ENCODE peak calls at places on chromosomes 12 and 14, in ten cellular contexts. Q, Y, U, V, I, D, A, B, S and J are unnamed samples.

GRCh38 chr12:6871052-6871957 is 1.8 kb downstream of the SPSB2 start:
- DNase-seq in Q (peak; percentile 67), Y (peak; percentile 82), U (peak; percentile 53), V (peak; percentile 69), I (peak; percentile 83), D (no peak), A (no peak), B (no peak), S (peak; percentile 71), J (no peak)

GRCh38 chr14:69475194-69475818 is 9.2 kb upstream of the PLEKHD1 start:
- DNase-seq in Q (no peak), Y (peak; percentile 36), U (peak; percentile 48), V (peak; percentile 66), I (no peak), D (no peak), A (no peak), B (no peak), S (no peak), J (no peak)

GRCh38 chr14:24828486-24828885 is 194.5 kb upstream of the GZMB start:
- DNase-seq in Q (no peak), Y (no peak), U (no peak), V (no peak), I (no peak), D (no peak), A (no peak), B (no peak), S (no peak), J (no peak)

GRCh38 chr12:79618848-79619404 is 71.8 kb downstream of the PAWR start:
- DNase-seq in Q (no peak), Y (no peak), U (no peak), V (peak; percentile 58), I (no peak), D (no peak), A (no peak), B (no peak), S (no peak), J (no peak)

GRCh38 chr14:60506985-60507829 is 1.7 kb upstream of the SIX6 start:
- DNase-seq in Q (no peak), Y (no peak), U (no peak), V (no peak), I (no peak), D (no peak), A (no peak), B (no peak), S (peak; percentile 65), J (no peak)

GRCh38 chr12:113459981-113460380 is 11.7 kb downstream of the LHX5 start:
- DNase-seq in Q (no peak), Y (no peak), U (no peak), V (no peak), I (no peak), D (no peak), A (no peak), B (no peak), S (no peak), J (no peak)

GRCh38 chr12:99959549-99960170 is 25.1 kb downstream of the ANKS1B start:
- DNase-seq in Q (no peak), Y (no peak), U (no peak), V (peak; percentile 95), I (no peak), D (no peak), A (no peak), B (no peak), S (no peak), J (no peak)

GRCh38 chr14:65356327-65356836 is 56.1 kb upstream of the FUT8 start:
- DNase-seq in Q (no peak), Y (peak; percentile 64), U (peak; percentile 91), V (peak; percentile 100), I (no peak), D (no peak), A (no peak), B (peak; percentile 35), S (peak; percentile 72), J (no peak)

GRCh38 chr14:55052259-55052930 is 948 bp downstream of the MAPK1IP1L start:
- DNase-seq in Q (no peak), Y (peak; percentile 31), U (peak; percentile 11), V (peak; percentile 33), I (no peak), D (no peak), A (no peak), B (no peak), S (no peak), J (no peak)

GRCh38 chr14:67943947-67944346 is 124.4 kb downstream of the RAD51B start:
- DNase-seq in Q (peak; percentile 83), Y (peak; percentile 87), U (peak; percentile 68), V (peak; percentile 93), I (peak; percentile 75), D (peak; percentile 57), A (peak; percentile 46), B (peak; percentile 88), S (peak; percentile 82), J (peak; percentile 81)

GRCh38 chr12:52346596-52346995 is 20.7 kb downstream of the KRT85 start:
- DNase-seq in Q (peak; percentile 61), Y (peak; percentile 44), U (peak; percentile 41), V (no peak), I (no peak), D (no peak), A (no peak), B (peak; percentile 39), S (no peak), J (no peak)

GRCh38 chr14:103155013-103155412 is 31.8 kb downstream of the TNFAIP2 start:
- DNase-seq in Q (peak; percentile 73), Y (peak; percentile 67), U (peak; percentile 63), V (peak; percentile 60), I (peak; percentile 34), D (no peak), A (no peak), B (peak; percentile 80), S (peak; percentile 39), J (peak; percentile 85)

GRCh38 chr12:107826276-107826675 is 51.8 kb downstream of the ASCL4 start:
- DNase-seq in Q (no peak), Y (no peak), U (no peak), V (no peak), I (no peak), D (no peak), A (no peak), B (no peak), S (peak; percentile 53), J (no peak)

GRCh38 chr12:57261385-57261784 is 10.4 kb upstream of the STAC3 start:
- DNase-seq in Q (no peak), Y (no peak), U (no peak), V (no peak), I (no peak), D (no peak), A (no peak), B (no peak), S (peak; percentile 82), J (no peak)

GRCh38 chr14:85528882-85529585 is 910 bp upstream of the FLRT2 start:
- DNase-seq in Q (peak; percentile 22), Y (no peak), U (no peak), V (peak; percentile 29), I (no peak), D (no peak), A (no peak), B (peak; percentile 33), S (peak; percentile 64), J (no peak)

GRCh38 chr12:128266086-128266485 is 884 bp upstream of the TMEM132C start:
- DNase-seq in Q (no peak), Y (no peak), U (no peak), V (no peak), I (no peak), D (no peak), A (no peak), B (no peak), S (no peak), J (no peak)

GRCh38 chr12:123363385-123363742 is 1.3 kb downstream of the SBNO1 start:
- DNase-seq in Q (no peak), Y (no peak), U (peak; percentile 27), V (peak; percentile 13), I (no peak), D (no peak), A (no peak), B (no peak), S (no peak), J (no peak)

GRCh38 chr14:68309631-68310030 is 483.2 kb downstream of the ZFP36L1 start:
- DNase-seq in Q (peak; percentile 16), Y (no peak), U (no peak), V (peak; percentile 78), I (no peak), D (no peak), A (no peak), B (peak; percentile 30), S (no peak), J (no peak)

GRCh38 chr12:42789808-42790760 is 200.5 kb upstream of the PRICKLE1 start:
- DNase-seq in Q (no peak), Y (no peak), U (no peak), V (no peak), I (no peak), D (no peak), A (no peak), B (no peak), S (no peak), J (no peak)

GRCh38 chr12:15794196-15794595 is 5.0 kb upstream of the EPS8 start:
- DNase-seq in Q (no peak), Y (no peak), U (no peak), V (no peak), I (no peak), D (no peak), A (no peak), B (no peak), S (no peak), J (no peak)

GRCh38 chr12:61916856-61917255 is 343.3 kb upstream of the USP15 start:
- DNase-seq in Q (no peak), Y (no peak), U (no peak), V (no peak), I (no peak), D (no peak), A (no peak), B (no peak), S (no peak), J (no peak)

GRCh38 chr14:68167717-68168087 is 348.1 kb downstream of the RAD51B start:
- DNase-seq in Q (no peak), Y (peak; percentile 41), U (no peak), V (no peak), I (no peak), D (no peak), A (no peak), B (no peak), S (no peak), J (no peak)

GRCh38 chr14:75821828-75822521 is 159.8 kb downstream of the TGFB3 start:
- DNase-seq in Q (no peak), Y (peak; percentile 71), U (no peak), V (peak; percentile 79), I (no peak), D (no peak), A (no peak), B (no peak), S (no peak), J (no peak)

GRCh38 chr12:12449533-12450025 is 92.7 kb downstream of the BORCS5 start:
- DNase-seq in Q (peak; percentile 68), Y (peak; percentile 82), U (no peak), V (peak; percentile 46), I (no peak), D (no peak), A (no peak), B (peak; percentile 54), S (no peak), J (no peak)

GRCh38 chr12:12919666-12920435 is 28.5 kb downstream of the GPRC5A start:
- DNase-seq in Q (no peak), Y (peak; percentile 13), U (no peak), V (no peak), I (no peak), D (no peak), A (no peak), B (no peak), S (peak; percentile 23), J (no peak)

GRCh38 chr12:100668939-100669536 is 95.6 kb downstream of the GAS2L3 start:
- DNase-seq in Q (peak; percentile 62), Y (peak; percentile 84), U (peak; percentile 76), V (peak; percentile 87), I (peak; percentile 80), D (peak; percentile 52), A (peak; percentile 3), B (peak; percentile 28), S (peak; percentile 98), J (peak; percentile 68)

GRCh38 chr14:104561124-104561531 is 18.4 kb upstream of the C14orf180 start:
- DNase-seq in Q (no peak), Y (no peak), U (peak; percentile 79), V (no peak), I (no peak), D (no peak), A (no peak), B (no peak), S (no peak), J (no peak)

GRCh38 chr12:54384591-54385041 is at the start of gene ZNF385A:
- DNase-seq in Q (no peak), Y (no peak), U (peak; percentile 92), V (no peak), I (no peak), D (peak; percentile 67), A (no peak), B (no peak), S (no peak), J (no peak)